ENCODE peak calls at places on chromosomes 4 and X, in four cellular contexts. S is HFF-Myc, A is K562, X is upper lobe of left lung. Z is an unnamed sample.

GRCh38 chr4:139470997-139471665 is 17.2 kb downstream of the RAB33B start:
- DNase-seq in S (no peak), A (no peak), X (no peak), Z (no peak)

GRCh38 chrX:80876877-80877276 is 67.2 kb upstream of the BRWD3 start:
- DNase-seq in S (no peak), A (peak), X (no peak), Z (no peak)

GRCh38 chr4:25448379-25449109 is 71.5 kb downstream of the ANAPC4 start:
- DNase-seq in S (peak), A (no peak), X (no peak), Z (no peak)

GRCh38 chr4:138445098-138445497 is 202.9 kb upstream of the SLC7A11 start:
- DNase-seq in S (peak), A (no peak), X (no peak), Z (no peak)

GRCh38 chr4:26884486-26884988 is 23.9 kb downstream of the STIM2 start:
- DNase-seq in S (no peak), A (no peak), X (no peak), Z (no peak)

GRCh38 chr4:89765966-89766365 is 71.0 kb downstream of the SNCA start:
- DNase-seq in S (peak), A (no peak), X (no peak), Z (no peak)

GRCh38 chrX:10676239-10676971 is 56.0 kb upstream of the MID1 start:
- DNase-seq in S (no peak), A (no peak), X (no peak), Z (no peak)

GRCh38 chrX:19375546-19375945 is 31.8 kb downstream of the PDHA1 start:
- DNase-seq in S (no peak), A (no peak), X (no peak), Z (no peak)

GRCh38 chr4:8099981-8100464 is 58.6 kb downstream of the ABLIM2 start:
- DNase-seq in S (no peak), A (no peak), X (no peak), Z (no peak)

GRCh38 chrX:10007604-10008003 is 40.4 kb downstream of the CLDN34 start:
- DNase-seq in S (no peak), A (no peak), X (no peak), Z (no peak)

GRCh38 chrX:133670394-133670793 is 255.1 kb upstream of the GPC4 start:
- DNase-seq in S (no peak), A (peak), X (no peak), Z (no peak)

GRCh38 chr4:153747406-153747805 is 12.4 kb downstream of the RNF175 start:
- DNase-seq in S (no peak), A (no peak), X (no peak), Z (no peak)

DNA sequence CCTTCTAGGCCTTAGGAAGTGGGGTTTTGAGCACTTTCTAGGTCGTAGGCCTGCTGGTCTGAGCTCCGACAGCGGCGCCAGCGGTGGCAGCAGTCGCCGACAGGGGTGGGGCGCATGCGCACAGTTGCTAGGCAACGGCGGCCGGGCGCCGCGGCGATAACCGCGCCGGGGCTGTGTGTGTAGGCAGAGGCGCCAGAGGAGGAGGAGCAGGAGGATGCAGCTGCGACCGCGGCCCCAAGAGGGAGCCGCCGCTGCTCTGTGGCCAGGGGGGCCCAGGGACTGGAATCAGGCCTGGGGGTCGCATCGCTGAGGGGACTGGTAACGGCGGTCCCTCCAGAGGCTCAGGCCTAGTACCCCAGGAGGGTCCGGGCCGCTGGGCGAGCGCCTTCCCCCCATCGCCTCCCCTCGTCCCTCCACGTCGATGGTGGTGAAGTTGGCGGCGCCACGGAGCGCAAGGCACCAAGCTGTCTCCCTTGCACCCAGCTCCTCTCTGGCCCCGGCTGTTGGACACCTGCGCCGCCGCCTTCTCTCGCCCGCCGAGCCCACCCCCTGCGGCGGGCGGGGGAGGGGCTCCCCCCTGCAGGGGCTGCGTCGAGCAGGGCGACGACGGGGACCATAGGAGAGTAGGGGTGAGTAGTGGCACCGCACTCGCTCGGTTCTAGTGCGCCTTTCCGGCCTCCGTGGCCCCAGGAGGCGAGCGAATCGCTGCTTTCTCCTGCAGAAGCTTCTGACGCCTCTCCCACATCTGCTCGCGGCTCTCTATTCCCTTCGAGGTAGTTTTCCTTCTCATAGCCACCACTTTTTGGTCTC is 58.6 kb upstream of the ZC4H2 start:
- DNase-seq in S (no peak), A (peak), X (peak), Z (no peak)
- TF ChIP-seq CTCF in S (peak), A (peak), X (peak), Z (peak)

GRCh38 chr4:173652283-173652931 is 122.4 kb upstream of the HAND2 start:
- DNase-seq in S (no peak), A (no peak), X (no peak), Z (no peak)
- H3K4me3 ChIP-seq in S (no peak), A (no peak), X (no peak), Z (no peak)

GRCh38 chrX:150087612-150088011 is 149.3 kb upstream of the EOLA2 start:
- DNase-seq in S (no peak), A (no peak), X (no peak), Z (no peak)
- TF ChIP-seq CTCF in S (no peak), A (no peak), X (no peak), Z (peak)

GRCh38 chr4:108106186-108106585 is 62.5 kb downstream of the LEF1 start:
- DNase-seq in S (no peak), A (no peak), X (no peak), Z (no peak)

GRCh38 chr4:108109997-108110416 is 58.7 kb downstream of the LEF1 start:
- DNase-seq in S (no peak), A (no peak), X (no peak), Z (no peak)

GRCh38 chr4:108107729-108108382 is 60.9 kb downstream of the LEF1 start:
- DNase-seq in S (no peak), A (peak), X (no peak), Z (no peak)

GRCh38 chr4:108109111-108109510 is 59.6 kb downstream of the LEF1 start:
- DNase-seq in S (no peak), A (no peak), X (no peak), Z (no peak)

DNA sequence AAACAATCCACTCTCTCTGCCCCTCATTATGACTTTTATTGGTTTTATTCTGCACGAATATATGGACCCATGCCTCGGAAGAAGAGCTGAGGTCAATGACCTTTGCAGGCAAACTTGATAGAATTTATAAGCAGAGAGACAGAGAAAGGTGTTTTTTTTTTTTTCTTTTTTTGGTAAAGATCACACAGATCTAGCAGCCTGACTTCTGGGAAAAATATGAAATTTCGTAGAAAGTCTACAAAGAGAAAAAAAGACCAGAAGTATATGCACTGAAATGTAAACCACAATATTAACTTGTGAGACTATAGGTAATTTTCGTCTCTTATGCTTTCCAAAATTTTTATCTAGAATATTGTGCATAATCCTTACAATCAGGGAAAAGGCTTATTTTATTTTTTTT is 61.6 kb downstream of the LEF1 start:
- DNase-seq in S (no peak), A (no peak), X (no peak), Z (no peak)
- H3K4me3 ChIP-seq in S (no peak), A (no peak), X (no peak), Z (no peak)

DNA sequence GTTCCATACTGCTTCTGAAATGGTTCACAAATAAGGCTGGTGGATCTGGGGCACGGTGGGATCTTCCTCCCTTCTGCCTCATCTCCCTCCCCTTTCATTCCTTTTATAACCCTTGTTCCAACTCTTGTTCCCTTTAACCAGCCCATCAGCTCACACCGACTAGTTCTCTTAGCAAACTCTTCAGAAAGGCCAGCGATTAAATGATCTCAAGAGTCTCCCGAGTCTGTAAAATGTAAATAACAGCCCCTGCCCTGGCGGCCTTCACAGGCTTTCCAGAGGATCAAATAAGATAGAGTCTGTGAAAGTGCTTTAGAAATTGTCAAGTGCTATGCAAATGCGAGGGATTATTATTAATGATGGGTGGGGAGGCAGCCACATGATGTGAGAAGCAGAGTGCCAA is 27.1 kb downstream of the TSC22D3 start:
- DNase-seq in S (no peak), A (no peak), X (no peak), Z (no peak)
- TF ChIP-seq CTCF in S (no peak), A (no peak), X (no peak), Z (no peak)

DNA sequence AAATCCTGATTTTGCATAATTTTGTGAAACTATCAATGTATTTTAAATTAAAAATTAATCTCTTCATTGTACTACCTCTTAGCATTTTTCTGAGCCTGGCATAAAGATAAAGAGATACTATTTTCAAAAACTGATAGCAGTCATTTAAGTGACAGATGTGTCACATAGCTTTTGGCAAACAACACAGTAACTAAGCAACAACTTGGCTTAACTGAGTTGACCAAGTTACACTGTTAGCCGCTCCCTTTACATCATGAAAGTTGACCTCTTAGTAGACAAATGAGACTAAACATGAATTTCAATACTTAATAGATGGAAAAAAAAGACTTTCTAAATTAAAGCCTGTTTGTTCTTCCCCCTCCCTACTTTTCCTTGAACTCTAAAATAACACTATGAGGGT is 62.0 kb downstream of the ATP8A1 start:
- DNase-seq in S (no peak), A (no peak), X (no peak), Z (no peak)
- H3K4me3 ChIP-seq in S (no peak), A (no peak), X (no peak), Z (no peak)

GRCh38 chr4:151917145-151917775 is 156.5 kb upstream of the GATB start:
- DNase-seq in S (no peak), A (no peak), X (no peak), Z (no peak)
- TF ChIP-seq CTCF in S (no peak), A (no peak), X (no peak), Z (no peak)

Z was measured in epithelial cell of proximal tubule.